ENCODE peak calls at places on chromosomes 16 and 17, in six cellular contexts. O is tibial artery; H is fibroblast of pulmonary artery; T is activated T-helper 1 cell treated with anti-CD3 and anti-CD28 coated beads, Interleukin-12 subunit alpha, Interleukin-12 subunit beta, Interleukin-2, Interleukin-4 antibody, amounts not matched to agents 30 ng/mL and 10 ng/mL and 1 ng/mL, durations not matched to agents 14 hours and 24 hours and 36 hours; W is mesendoderm; A is GM20000. D is an unnamed sample.

GRCh38 chr16:3030128-3030871 is 6.4 kb downstream of the BICDL2 start:
- DNase-seq in O (no peak), H (no peak), T (no peak), W (no peak), A (no peak), D (no peak)

GRCh38 chr17:58327363-58328194 is 1.0 kb downstream of the TSPOAP1 start:
- DNase-seq in O (no peak), H (no peak), T (no peak), W (no peak), A (no peak), D (no peak)

GRCh38 chr17:69551212-69552010 is 136.9 kb downstream of the MAP2K6 start:
- DNase-seq in O (no peak), H (no peak), T (no peak), W (no peak), A (no peak), D (no peak)

GRCh38 chr17:44383363-44383762 is 6.1 kb downstream of the ITGA2B start:
- DNase-seq in O (no peak), H (no peak), T (no peak), W (no peak), A (no peak), D (no peak)

GRCh38 chr16:53372942-53373871 is 61.1 kb upstream of the RBL2 start:
- DNase-seq in O (no peak), H (no peak), T (peak), W (no peak), A (peak), D (peak)

GRCh38 chr17:82551779-82552457 is 32.4 kb downstream of the FOXK2 start:
- DNase-seq in O (peak), H (peak), T (peak), W (peak), A (peak), D (peak)

GRCh38 chr17:75565066-75565465 is 22.5 kb upstream of the MYO15B start:
- DNase-seq in O (no peak), H (no peak), T (no peak), W (no peak), A (no peak), D (no peak)

GRCh38 chr16:75011634-75012307 is 12.9 kb downstream of the ZNRF1 start:
- DNase-seq in O (peak), H (peak), T (peak), W (no peak), A (peak), D (no peak)

GRCh38 chr17:82374626-82375331 is 3.2 kb downstream of the UTS2R start:
- DNase-seq in O (no peak), H (no peak), T (no peak), W (no peak), A (no peak), D (no peak)

GRCh38 chr17:82602986-82603385 is 45.3 kb downstream of the WDR45B start:
- DNase-seq in O (no peak), H (no peak), T (no peak), W (no peak), A (no peak), D (no peak)

GRCh38 chr17:17484451-17484899 is 7.7 kb downstream of the MED9 start:
- DNase-seq in O (no peak), H (peak), T (no peak), W (no peak), A (no peak), D (no peak)

GRCh38 chr16:89312194-89312593 is 94.7 kb downstream of the ZNF778 start:
- DNase-seq in O (no peak), H (no peak), T (no peak), W (no peak), A (no peak), D (no peak)

GRCh38 chr16:88773812-88774291 is 11.2 kb downstream of the PIEZO1 start:
- DNase-seq in O (peak), H (peak), T (no peak), W (peak), A (no peak), D (no peak)

D was measured in T-helper 17 cell.